ENCODE peak calls at places on chromosomes 16 and 17, in eight cellular contexts. One of them, this sample, is unnamed.

GRCh38 chr17:28379814-28380571 is 8.5 kb downstream of the SARM1 start:
- DNase-seq in foreskin melanocyte: no peak
- DNase-seq in NCI-H510A: no peak
- DNase-seq in activated CD8-positive, alpha-beta memory T cell treated with anti-CD3 and anti-CD28 coated beads for 48 hours: no peak
- DNase-seq in HTR-8/SVneo: peak
- DNase-seq in heart right ventricle: no peak
- DNase-seq in OCI-LY7: no peak
- DNase-seq in activated CD4-positive, CD25-positive, alpha-beta regulatory T cell: no peak
- DNase-seq in this sample: peak

GRCh38 chr16:787978-788398 is at the start of gene RPUSD1:
- DNase-seq in heart right ventricle: no peak
- DNase-seq in foreskin melanocyte: no peak
- DNase-seq in activated CD8-positive, alpha-beta memory T cell treated with anti-CD3 and anti-CD28 coated beads for 48 hours: no peak
- DNase-seq in activated CD4-positive, CD25-positive, alpha-beta regulatory T cell: no peak
- DNase-seq in NCI-H510A: no peak
- DNase-seq in OCI-LY7: no peak
- DNase-seq in HTR-8/SVneo: no peak
- DNase-seq in this sample: no peak

GRCh38 chr17:64097196-64097936 is 32.6 kb downstream of the ERN1 start:
- DNase-seq in HTR-8/SVneo: peak
- DNase-seq in heart right ventricle: no peak
- DNase-seq in activated CD4-positive, CD25-positive, alpha-beta regulatory T cell: no peak
- DNase-seq in foreskin melanocyte: peak
- DNase-seq in OCI-LY7: no peak
- DNase-seq in activated CD8-positive, alpha-beta memory T cell treated with anti-CD3 and anti-CD28 coated beads for 48 hours: no peak
- DNase-seq in NCI-H510A: no peak
- DNase-seq in this sample: no peak

GRCh38 chr16:88783391-88784073 is 1.5 kb downstream of the PIEZO1 start:
- DNase-seq in HTR-8/SVneo: no peak
- DNase-seq in activated CD4-positive, CD25-positive, alpha-beta regulatory T cell: no peak
- DNase-seq in activated CD8-positive, alpha-beta memory T cell treated with anti-CD3 and anti-CD28 coated beads for 48 hours: no peak
- DNase-seq in foreskin melanocyte: no peak
- DNase-seq in heart right ventricle: peak
- DNase-seq in OCI-LY7: peak
- DNase-seq in NCI-H510A: no peak
- DNase-seq in this sample: no peak

GRCh38 chr16:66107661-66108060 is 258.8 kb upstream of the CDH5 start:
- DNase-seq in OCI-LY7: no peak
- DNase-seq in HTR-8/SVneo: no peak
- DNase-seq in heart right ventricle: no peak
- DNase-seq in foreskin melanocyte: no peak
- DNase-seq in activated CD8-positive, alpha-beta memory T cell treated with anti-CD3 and anti-CD28 coated beads for 48 hours: no peak
- DNase-seq in activated CD4-positive, CD25-positive, alpha-beta regulatory T cell: no peak
- DNase-seq in NCI-H510A: no peak
- DNase-seq in this sample: no peak

GRCh38 chr17:79752175-79752574 is 21.4 kb downstream of the ENPP7 start:
- DNase-seq in HTR-8/SVneo: no peak
- DNase-seq in activated CD8-positive, alpha-beta memory T cell treated with anti-CD3 and anti-CD28 coated beads for 48 hours: no peak
- DNase-seq in activated CD4-positive, CD25-positive, alpha-beta regulatory T cell: no peak
- DNase-seq in heart right ventricle: no peak
- DNase-seq in OCI-LY7: no peak
- DNase-seq in NCI-H510A: no peak
- DNase-seq in foreskin melanocyte: no peak
- DNase-seq in this sample: no peak

GRCh38 chr17:1908699-1909309 is 79.0 kb downstream of the RPA1 start:
- DNase-seq in heart right ventricle: no peak
- DNase-seq in NCI-H510A: peak
- DNase-seq in foreskin melanocyte: peak
- DNase-seq in OCI-LY7: peak
- DNase-seq in HTR-8/SVneo: peak
- DNase-seq in activated CD8-positive, alpha-beta memory T cell treated with anti-CD3 and anti-CD28 coated beads for 48 hours: no peak
- DNase-seq in activated CD4-positive, CD25-positive, alpha-beta regulatory T cell: no peak
- DNase-seq in this sample: peak

GRCh38 chr17:47946929-47947397 is 5.6 kb downstream of the PNPO start:
- DNase-seq in activated CD4-positive, CD25-positive, alpha-beta regulatory T cell: peak
- DNase-seq in activated CD8-positive, alpha-beta memory T cell treated with anti-CD3 and anti-CD28 coated beads for 48 hours: peak
- DNase-seq in heart right ventricle: peak
- DNase-seq in NCI-H510A: peak
- DNase-seq in OCI-LY7: peak
- DNase-seq in HTR-8/SVneo: peak
- DNase-seq in foreskin melanocyte: peak
- DNase-seq in this sample: peak

GRCh38 chr17:2102931-2103398 is 48.1 kb downstream of the HIC1 start:
- DNase-seq in foreskin melanocyte: no peak
- DNase-seq in OCI-LY7: no peak
- DNase-seq in activated CD4-positive, CD25-positive, alpha-beta regulatory T cell: no peak
- DNase-seq in activated CD8-positive, alpha-beta memory T cell treated with anti-CD3 and anti-CD28 coated beads for 48 hours: no peak
- DNase-seq in heart right ventricle: no peak
- DNase-seq in NCI-H510A: no peak
- DNase-seq in HTR-8/SVneo: no peak
- DNase-seq in this sample: no peak

GRCh38 chr16:4298761-4299522 is 16.9 kb upstream of the GLIS2 start:
- DNase-seq in activated CD8-positive, alpha-beta memory T cell treated with anti-CD3 and anti-CD28 coated beads for 48 hours: no peak
- DNase-seq in heart right ventricle: peak
- DNase-seq in foreskin melanocyte: no peak
- DNase-seq in OCI-LY7: no peak
- DNase-seq in NCI-H510A: no peak
- DNase-seq in HTR-8/SVneo: peak
- DNase-seq in activated CD4-positive, CD25-positive, alpha-beta regulatory T cell: no peak
- DNase-seq in this sample: no peak

GRCh38 chr17:28057731-28058246 is 15.3 kb downstream of the NLK start:
- DNase-seq in foreskin melanocyte: peak
- DNase-seq in activated CD8-positive, alpha-beta memory T cell treated with anti-CD3 and anti-CD28 coated beads for 48 hours: no peak
- DNase-seq in NCI-H510A: no peak
- DNase-seq in HTR-8/SVneo: no peak
- DNase-seq in activated CD4-positive, CD25-positive, alpha-beta regulatory T cell: no peak
- DNase-seq in OCI-LY7: no peak
- DNase-seq in heart right ventricle: no peak
- DNase-seq in this sample: no peak

GRCh38 chr17:55430531-55431228 is 9.0 kb upstream of the MMD start:
- DNase-seq in NCI-H510A: no peak
- DNase-seq in activated CD4-positive, CD25-positive, alpha-beta regulatory T cell: no peak
- DNase-seq in foreskin melanocyte: no peak
- DNase-seq in HTR-8/SVneo: no peak
- DNase-seq in OCI-LY7: peak
- DNase-seq in heart right ventricle: no peak
- DNase-seq in activated CD8-positive, alpha-beta memory T cell treated with anti-CD3 and anti-CD28 coated beads for 48 hours: no peak
- DNase-seq in this sample: no peak

GRCh38 chr17:38598536-38598935 is 7.2 kb downstream of the SRCIN1 start:
- DNase-seq in HTR-8/SVneo: peak
- DNase-seq in OCI-LY7: peak
- DNase-seq in NCI-H510A: peak
- DNase-seq in foreskin melanocyte: no peak
- DNase-seq in heart right ventricle: no peak
- DNase-seq in activated CD4-positive, CD25-positive, alpha-beta regulatory T cell: no peak
- DNase-seq in activated CD8-positive, alpha-beta memory T cell treated with anti-CD3 and anti-CD28 coated beads for 48 hours: no peak
- DNase-seq in this sample: peak

GRCh38 chr17:10600551-10600950 is 51.1 kb upstream of the MYH2 start:
- DNase-seq in OCI-LY7: no peak
- DNase-seq in NCI-H510A: no peak
- DNase-seq in heart right ventricle: no peak
- DNase-seq in HTR-8/SVneo: no peak
- DNase-seq in activated CD8-positive, alpha-beta memory T cell treated with anti-CD3 and anti-CD28 coated beads for 48 hours: no peak
- DNase-seq in activated CD4-positive, CD25-positive, alpha-beta regulatory T cell: no peak
- DNase-seq in foreskin melanocyte: no peak
- DNase-seq in this sample: no peak

GRCh38 chr17:82449883-82450356 is 632 bp downstream of the CYBC1 start:
- DNase-seq in HTR-8/SVneo: no peak
- DNase-seq in foreskin melanocyte: no peak
- DNase-seq in heart right ventricle: peak
- DNase-seq in activated CD4-positive, CD25-positive, alpha-beta regulatory T cell: no peak
- DNase-seq in OCI-LY7: no peak
- DNase-seq in NCI-H510A: no peak
- DNase-seq in activated CD8-positive, alpha-beta memory T cell treated with anti-CD3 and anti-CD28 coated beads for 48 hours: peak
- DNase-seq in this sample: no peak

GRCh38 chr17:77011173-77012011 is 129.4 kb upstream of the SEC14L1 start:
- DNase-seq in activated CD8-positive, alpha-beta memory T cell treated with anti-CD3 and anti-CD28 coated beads for 48 hours: no peak
- DNase-seq in HTR-8/SVneo: peak
- DNase-seq in OCI-LY7: peak
- DNase-seq in heart right ventricle: no peak
- DNase-seq in activated CD4-positive, CD25-positive, alpha-beta regulatory T cell: no peak
- DNase-seq in NCI-H510A: no peak
- DNase-seq in foreskin melanocyte: no peak
- DNase-seq in this sample: peak

GRCh38 chr16:2775765-2776499 is 1.1 kb downstream of the ELOB start:
- DNase-seq in OCI-LY7: no peak
- DNase-seq in HTR-8/SVneo: no peak
- DNase-seq in heart right ventricle: no peak
- DNase-seq in foreskin melanocyte: no peak
- DNase-seq in NCI-H510A: no peak
- DNase-seq in activated CD4-positive, CD25-positive, alpha-beta regulatory T cell: no peak
- DNase-seq in activated CD8-positive, alpha-beta memory T cell treated with anti-CD3 and anti-CD28 coated beads for 48 hours: no peak
- DNase-seq in this sample: no peak

GRCh38 chr17:75125984-75126383 is 5.6 kb downstream of the NT5C start:
- DNase-seq in OCI-LY7: peak
- DNase-seq in activated CD4-positive, CD25-positive, alpha-beta regulatory T cell: no peak
- DNase-seq in foreskin melanocyte: no peak
- DNase-seq in heart right ventricle: no peak
- DNase-seq in HTR-8/SVneo: no peak
- DNase-seq in activated CD8-positive, alpha-beta memory T cell treated with anti-CD3 and anti-CD28 coated beads for 48 hours: no peak
- DNase-seq in NCI-H510A: no peak
- DNase-seq in this sample: no peak

This sample was measured in KBM-7.